ENCODE peak calls at places on chromosomes 4 and X, in nine cellular contexts. L is AG04450, I is esophagus muscularis mucosa, Q is transverse colon, K is breast epithelium, E is fibroblast of lung, V is PC-3, X is upper lobe of left lung, H is uterus. W is an unnamed sample.
A peak's percentile ranks its signal among the peaks of the same experiment; 100 is the strongest.

GRCh38 chr4:112817933-112818921 is 181.3 kb downstream of the LARP7 start:
- DNase-seq in E (peak; percentile 90), K (no peak), I (peak; percentile 92), H (peak; percentile 68), L (peak; percentile 56), Q (peak; percentile 27), X (peak; percentile 37), V (peak; percentile 34), W (peak; percentile 82)

GRCh38 chr4:184344899-184345572 is 127.4 kb upstream of the ENPP6 start:
- DNase-seq in E (no peak), V (no peak), L (no peak), H (no peak), Q (no peak), I (no peak), K (no peak), X (no peak), W (no peak)

GRCh38 chrX:102958794-102959193 is 21.7 kb downstream of the RAB40AL start:
- DNase-seq in K (no peak), L (no peak), I (no peak), V (peak; percentile 31), E (peak; percentile 13), Q (no peak), X (no peak), H (no peak), W (no peak)

GRCh38 chrX:19303216-19303880 is 40.4 kb upstream of the PDHA1 start:
- DNase-seq in L (no peak), X (no peak), H (peak; percentile 61), K (no peak), V (peak; percentile 42), I (no peak), Q (no peak), E (peak; percentile 3), W (no peak)

GRCh38 chr4:3634281-3635089 is 102.3 kb upstream of the LRPAP1 start:
- DNase-seq in Q (no peak), K (no peak), I (no peak), V (no peak), L (no peak), X (peak; percentile 58), H (no peak), E (no peak), W (no peak)

GRCh38 chr4:40333921-40334352 is 1.2 kb upstream of the CHRNA9 start:
- DNase-seq in X (no peak), K (no peak), E (peak; percentile 89), V (peak; percentile 66), I (no peak), L (peak; percentile 32), H (no peak), Q (no peak), W (no peak)

GRCh38 chr4:144647095-144647959 is 1.4 kb downstream of the HHIP start:
- DNase-seq in Q (no peak), V (no peak), L (no peak), X (no peak), K (no peak), I (no peak), H (no peak), E (peak; percentile 68), W (no peak)

GRCh38 chrX:68693481-68694410 is 46.3 kb downstream of the STARD8 start:
- DNase-seq in K (no peak), L (no peak), H (peak; percentile 79), I (no peak), X (peak; percentile 91), V (peak; percentile 29), Q (peak; percentile 69), E (peak; percentile 71), W (peak; percentile 82)

GRCh38 chr4:184268574-184269160 is 51.0 kb upstream of the ENPP6 start:
- DNase-seq in I (no peak), E (no peak), K (no peak), L (no peak), Q (no peak), H (no peak), V (no peak), X (no peak), W (no peak)

GRCh38 chrX:136065044-136065671 is 79.9 kb downstream of the SLC9A6 start:
- DNase-seq in H (peak; percentile 32), L (no peak), E (peak; percentile 65), V (peak; percentile 88), Q (no peak), I (no peak), K (no peak), X (peak; percentile 8), W (no peak)

GRCh38 chr4:78610546-78611214 is 59.1 kb downstream of the ANXA3 start:
- DNase-seq in I (no peak), H (no peak), V (no peak), E (peak; percentile 67), Q (no peak), K (no peak), L (no peak), X (no peak), W (no peak)

GRCh38 chrX:24956828-24957227 is 58.9 kb downstream of the ARX start:
- DNase-seq in X (no peak), Q (no peak), V (peak; percentile 15), H (no peak), L (peak; percentile 0), K (peak; percentile 46), E (peak; percentile 23), I (no peak), W (no peak)

GRCh38 chr4:23888421-23889319 is 1.2 kb downstream of the PPARGC1A start:
- DNase-seq in L (peak; percentile 13), K (no peak), Q (no peak), V (no peak), I (peak; percentile 91), E (peak; percentile 69), X (no peak), H (peak; percentile 16), W (no peak)

GRCh38 chr4:23890369-23891063 is 669 bp upstream of the PPARGC1A start:
- DNase-seq in V (no peak), K (no peak), I (no peak), H (no peak), L (no peak), E (no peak), X (no peak), Q (no peak), W (no peak)

GRCh38 chr4:23889368-23889767 is 479 bp downstream of the PPARGC1A start:
- DNase-seq in L (no peak), E (no peak), H (no peak), K (no peak), V (no peak), I (no peak), X (no peak), Q (no peak), W (no peak)

GRCh38 chr4:23889814-23890269 is at the start of gene PPARGC1A:
- DNase-seq in L (no peak), X (peak; percentile 2), I (peak; percentile 88), E (peak; percentile 61), K (no peak), Q (peak; percentile 81), H (peak; percentile 37), V (no peak), W (peak; percentile 80)

GRCh38 chr4:23891064-23891421 is 1.2 kb upstream of the PPARGC1A start:
- DNase-seq in L (no peak), K (no peak), Q (no peak), V (no peak), I (no peak), X (no peak), E (no peak), H (no peak), W (no peak)
- H3K4me3 ChIP-seq in L (no peak overlapping the region), K (peak overlapping the region; percentile 42), Q (no peak overlapping the region), V (no peak overlapping the region), I (peak overlapping the region; percentile 63), X (no peak overlapping the region), E (peak overlapping the region; percentile 59), H (peak overlapping the region; percentile 29), W (peak overlapping the region; percentile 75)

GRCh38 chr4:152458801-152459302 is 77.0 kb downstream of the FBXW7 start:
- DNase-seq in H (no peak), I (no peak), K (no peak), X (no peak), V (no peak), E (peak; percentile 10), L (no peak), Q (no peak), W (no peak)
- H3K27ac ChIP-seq in H (no peak overlapping the region), I (no peak overlapping the region), K (no peak overlapping the region), X (peak overlapping the region; percentile 34), V (no peak overlapping the region), E (no peak overlapping the region), L (no peak overlapping the region), Q (no peak overlapping the region), W (no peak overlapping the region)

GRCh38 chr4:108172231-108172779 is 3.6 kb upstream of the LEF1 start:
- DNase-seq in H (no peak), I (no peak), Q (peak; percentile 26), E (peak; percentile 48), X (peak; percentile 86), L (no peak), K (no peak), V (no peak), W (no peak)
- TF ChIP-seq CTCF in H (no peak), I (no peak), Q (peak; percentile 10), E (no peak), X (peak; percentile 12), L (no peak), K (no peak), V (no peak), W (no peak)

DNA sequence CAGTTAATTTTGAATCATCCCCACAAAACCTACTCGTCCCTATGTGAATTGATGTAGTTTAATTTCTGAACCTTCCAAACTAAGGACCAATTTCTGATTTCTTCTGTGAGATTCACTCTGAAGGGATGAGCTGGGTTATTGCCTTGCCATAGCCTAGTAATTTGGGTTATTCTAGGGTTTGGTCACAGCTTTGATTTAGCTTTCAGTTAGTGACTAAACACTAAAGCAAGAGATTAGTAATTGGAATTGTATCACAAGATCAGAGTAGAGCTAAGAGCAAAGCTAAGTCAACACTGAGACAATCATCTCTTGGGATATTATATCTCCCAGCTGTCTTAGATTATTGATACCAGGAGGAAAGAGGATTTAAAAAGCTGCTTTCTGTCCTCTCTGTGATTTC is 588.0 kb downstream of the CCSER1 start:
- DNase-seq in X (no peak), V (no peak), H (no peak), E (no peak), L (no peak), I (no peak), K (no peak), Q (no peak), W (no peak)
- H3K4me3 ChIP-seq in X (no peak overlapping the region), V (no peak overlapping the region), H (no peak overlapping the region), E (no peak overlapping the region), L (no peak overlapping the region), I (no peak overlapping the region), K (no peak overlapping the region), Q (no peak overlapping the region), W (no peak overlapping the region)

DNA sequence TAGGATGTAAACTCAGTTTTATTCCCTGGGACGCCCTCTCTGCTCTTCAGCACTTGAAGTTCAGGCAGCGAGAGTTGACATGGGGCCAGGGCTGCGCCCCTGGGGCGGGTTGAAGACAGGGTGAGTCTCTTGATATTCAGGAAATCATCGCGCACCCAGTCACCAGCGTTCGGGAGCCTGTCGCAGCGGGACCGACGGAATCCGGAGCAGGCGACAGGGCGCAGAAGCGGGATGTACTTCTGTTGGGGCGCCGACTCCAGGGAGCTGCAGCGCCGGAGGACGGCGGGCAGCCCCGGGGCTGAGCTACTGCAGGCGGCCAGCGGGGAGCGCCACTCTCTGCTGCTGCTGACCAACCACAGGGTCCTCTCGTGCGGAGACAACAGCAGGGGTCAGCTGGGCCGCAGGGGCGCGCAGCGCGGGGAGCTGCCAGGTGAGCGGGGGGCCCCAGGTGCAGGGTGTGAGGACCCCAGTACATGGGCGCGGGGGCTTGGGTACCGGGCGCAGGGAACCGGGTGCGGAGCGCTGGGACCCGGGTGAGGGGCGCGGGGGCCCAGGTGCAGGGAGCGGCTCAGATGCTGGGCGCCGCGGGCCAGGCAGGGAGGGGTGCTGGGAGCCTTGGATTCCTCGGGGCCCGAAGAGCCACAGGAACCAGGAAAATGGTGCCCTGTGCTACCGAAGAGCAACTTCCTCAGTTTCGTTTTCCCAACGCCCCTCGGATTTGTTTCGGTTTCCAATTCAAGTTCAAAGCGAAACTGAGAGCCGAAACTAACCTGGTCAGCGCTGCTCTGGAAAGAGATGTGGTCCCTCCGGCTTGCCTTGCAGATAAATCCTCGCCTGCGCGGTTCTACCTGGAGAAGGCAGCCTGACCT is at the start of gene HERC6:
- DNase-seq in E (peak; percentile 80), Q (peak; percentile 83), I (no peak), V (peak; percentile 71), K (peak; percentile 63), H (peak; percentile 75), L (peak; percentile 52), X (peak; percentile 94), W (peak; percentile 81)
- H3K27ac ChIP-seq in E (peak within 1 kb of the TSS; percentile 78), Q (peak within 1 kb of the TSS; percentile 92), I (peak within 1 kb of the TSS; percentile 94), V (peak within 1 kb of the TSS; percentile 58), K (peak within 1 kb of the TSS; percentile 91), H (peak within 1 kb of the TSS; percentile 98), L (peak within 1 kb of the TSS; percentile 11), X (peak within 1 kb of the TSS; percentile 97), W (peak within 1 kb of the TSS; percentile 94)

W was measured in coronary artery.